ENCODE peak calls at places on chromosomes 16 and 17, in seven cellular contexts. One of them, this sample, is unnamed.

GRCh38 chr17:74766413-74766812 is 9.7 kb downstream of the NAT9 start:
- DNase-seq in posterior cingulate gyrus: no peak
- DNase-seq in H9: no peak
- DNase-seq in NCI-H187: no peak
- DNase-seq in heart left ventricle: no peak
- DNase-seq in HS-5: no peak
- DNase-seq in mesendoderm: no peak
- DNase-seq in this sample: no peak

GRCh38 chr17:19238167-19238505 is 970 bp downstream of the EPN2 start:
- DNase-seq in heart left ventricle: peak
- DNase-seq in posterior cingulate gyrus: peak
- DNase-seq in H9: peak
- DNase-seq in mesendoderm: peak
- DNase-seq in HS-5: no peak
- DNase-seq in NCI-H187: no peak
- DNase-seq in this sample: no peak

GRCh38 chr16:57532251-57532625 is 4.1 kb downstream of the CCDC102A start:
- DNase-seq in H9: no peak
- DNase-seq in NCI-H187: no peak
- DNase-seq in heart left ventricle: peak
- DNase-seq in posterior cingulate gyrus: peak
- DNase-seq in mesendoderm: no peak
- DNase-seq in HS-5: no peak
- DNase-seq in this sample: no peak

GRCh38 chr17:66353937-66354401 is 51.6 kb downstream of the PRKCA start:
- DNase-seq in H9: no peak
- DNase-seq in HS-5: no peak
- DNase-seq in heart left ventricle: no peak
- DNase-seq in posterior cingulate gyrus: no peak
- DNase-seq in mesendoderm: no peak
- DNase-seq in NCI-H187: no peak
- DNase-seq in this sample: peak

GRCh38 chr17:75834279-75834920 is 9.8 kb downstream of the UNC13D start:
- DNase-seq in mesendoderm: no peak
- DNase-seq in heart left ventricle: no peak
- DNase-seq in H9: no peak
- DNase-seq in posterior cingulate gyrus: peak
- DNase-seq in HS-5: no peak
- DNase-seq in NCI-H187: no peak
- DNase-seq in this sample: no peak

GRCh38 chr17:55322451-55322985 is 57.8 kb downstream of the HLF start:
- DNase-seq in posterior cingulate gyrus: no peak
- DNase-seq in mesendoderm: no peak
- DNase-seq in HS-5: no peak
- DNase-seq in heart left ventricle: no peak
- DNase-seq in NCI-H187: no peak
- DNase-seq in H9: no peak
- DNase-seq in this sample: no peak

GRCh38 chr17:45429338-45430005 is 3.2 kb downstream of the ARHGAP27 start:
- DNase-seq in mesendoderm: peak
- DNase-seq in H9: peak
- DNase-seq in posterior cingulate gyrus: peak
- DNase-seq in NCI-H187: no peak
- DNase-seq in HS-5: no peak
- DNase-seq in heart left ventricle: no peak
- DNase-seq in this sample: no peak

GRCh38 chr16:3589991-3590701 is 12.9 kb upstream of the NLRC3 start:
- DNase-seq in H9: no peak
- DNase-seq in mesendoderm: no peak
- DNase-seq in heart left ventricle: no peak
- DNase-seq in posterior cingulate gyrus: peak
- DNase-seq in HS-5: no peak
- DNase-seq in NCI-H187: no peak
- DNase-seq in this sample: no peak

GRCh38 chr17:1577186-1577585 is 14.6 kb upstream of the PITPNA start:
- DNase-seq in mesendoderm: peak
- DNase-seq in posterior cingulate gyrus: peak
- DNase-seq in heart left ventricle: peak
- DNase-seq in HS-5: peak
- DNase-seq in H9: peak
- DNase-seq in NCI-H187: no peak
- DNase-seq in this sample: peak

GRCh38 chr17:44146375-44147346 is 4.9 kb downstream of the HROB start:
- DNase-seq in posterior cingulate gyrus: no peak
- DNase-seq in H9: no peak
- DNase-seq in NCI-H187: no peak
- DNase-seq in HS-5: no peak
- DNase-seq in heart left ventricle: no peak
- DNase-seq in mesendoderm: peak
- DNase-seq in this sample: no peak

GRCh38 chr17:600576-601301 is 113.9 kb downstream of the VPS53 start:
- DNase-seq in HS-5: no peak
- DNase-seq in posterior cingulate gyrus: no peak
- DNase-seq in H9: no peak
- DNase-seq in mesendoderm: no peak
- DNase-seq in NCI-H187: no peak
- DNase-seq in heart left ventricle: no peak
- DNase-seq in this sample: no peak

GRCh38 chr17:54967621-54968258 is 714 bp downstream of the COX11 start:
- DNase-seq in heart left ventricle: no peak
- DNase-seq in posterior cingulate gyrus: no peak
- DNase-seq in mesendoderm: peak
- DNase-seq in NCI-H187: no peak
- DNase-seq in HS-5: no peak
- DNase-seq in H9: no peak
- DNase-seq in this sample: no peak

GRCh38 chr16:29675811-29676643 is 3.0 kb upstream of the QPRT start:
- DNase-seq in heart left ventricle: no peak
- DNase-seq in H9: peak
- DNase-seq in mesendoderm: peak
- DNase-seq in NCI-H187: no peak
- DNase-seq in posterior cingulate gyrus: no peak
- DNase-seq in HS-5: no peak
- DNase-seq in this sample: no peak

GRCh38 chr16:50802000-50802399 is 60.1 kb downstream of the CYLD start:
- DNase-seq in heart left ventricle: no peak
- DNase-seq in mesendoderm: no peak
- DNase-seq in H9: no peak
- DNase-seq in posterior cingulate gyrus: no peak
- DNase-seq in NCI-H187: no peak
- DNase-seq in HS-5: no peak
- DNase-seq in this sample: no peak

GRCh38 chr17:74282587-74283370 is 8.7 kb downstream of the DNAI2 start:
- DNase-seq in NCI-H187: no peak
- DNase-seq in posterior cingulate gyrus: peak
- DNase-seq in heart left ventricle: no peak
- DNase-seq in HS-5: no peak
- DNase-seq in H9: no peak
- DNase-seq in mesendoderm: no peak
- DNase-seq in this sample: no peak

GRCh38 chr16:48862087-48862532 is 252.1 kb upstream of the N4BP1 start:
- DNase-seq in heart left ventricle: no peak
- DNase-seq in HS-5: no peak
- DNase-seq in mesendoderm: peak
- DNase-seq in NCI-H187: no peak
- DNase-seq in H9: peak
- DNase-seq in posterior cingulate gyrus: no peak
- DNase-seq in this sample: peak

GRCh38 chr17:53004902-53005301 is 817.8 kb upstream of the KIF2B start:
- DNase-seq in heart left ventricle: no peak
- DNase-seq in HS-5: no peak
- DNase-seq in mesendoderm: no peak
- DNase-seq in H9: no peak
- DNase-seq in NCI-H187: no peak
- DNase-seq in posterior cingulate gyrus: no peak
- DNase-seq in this sample: no peak

GRCh38 chr17:12765544-12765943 is 23.8 kb upstream of the ARHGAP44 start:
- DNase-seq in NCI-H187: no peak
- DNase-seq in posterior cingulate gyrus: no peak
- DNase-seq in heart left ventricle: no peak
- DNase-seq in HS-5: peak
- DNase-seq in mesendoderm: no peak
- DNase-seq in H9: no peak
- DNase-seq in this sample: peak

GRCh38 chr17:49425004-49425286 is 10.3 kb upstream of the PHB1 start:
- DNase-seq in heart left ventricle: no peak
- DNase-seq in H9: no peak
- DNase-seq in posterior cingulate gyrus: no peak
- DNase-seq in NCI-H187: no peak
- DNase-seq in mesendoderm: no peak
- DNase-seq in HS-5: no peak
- DNase-seq in this sample: no peak

GRCh38 chr17:47286198-47286914 is 32.7 kb downstream of the ITGB3 start:
- DNase-seq in heart left ventricle: no peak
- DNase-seq in NCI-H187: no peak
- DNase-seq in mesendoderm: no peak
- DNase-seq in posterior cingulate gyrus: no peak
- DNase-seq in HS-5: no peak
- DNase-seq in H9: no peak
- DNase-seq in this sample: no peak

GRCh38 chr17:1890758-1891450 is 61.1 kb downstream of the RPA1 start:
- DNase-seq in NCI-H187: no peak
- DNase-seq in H9: no peak
- DNase-seq in mesendoderm: no peak
- DNase-seq in heart left ventricle: no peak
- DNase-seq in HS-5: no peak
- DNase-seq in posterior cingulate gyrus: peak
- DNase-seq in this sample: no peak

GRCh38 chr16:89035013-89035697 is 58.1 kb upstream of the CBFA2T3 start:
- DNase-seq in mesendoderm: peak
- DNase-seq in NCI-H187: no peak
- DNase-seq in H9: no peak
- DNase-seq in heart left ventricle: peak
- DNase-seq in posterior cingulate gyrus: peak
- DNase-seq in HS-5: no peak
- DNase-seq in this sample: no peak

GRCh38 chr17:78390241-78391050 is 12.0 kb downstream of the PGS1 start:
- DNase-seq in posterior cingulate gyrus: no peak
- DNase-seq in mesendoderm: peak
- DNase-seq in heart left ventricle: no peak
- DNase-seq in HS-5: peak
- DNase-seq in H9: peak
- DNase-seq in NCI-H187: peak
- DNase-seq in this sample: peak

GRCh38 chr16:7285520-7285919 is 47.1 kb upstream of the RBFOX1 start:
- DNase-seq in mesendoderm: no peak
- DNase-seq in NCI-H187: no peak
- DNase-seq in posterior cingulate gyrus: no peak
- DNase-seq in HS-5: no peak
- DNase-seq in H9: no peak
- DNase-seq in heart left ventricle: no peak
- DNase-seq in this sample: no peak

GRCh38 chr16:2429771-2430663 is 770 bp downstream of the CCNF start:
- DNase-seq in heart left ventricle: no peak
- DNase-seq in HS-5: no peak
- DNase-seq in H9: no peak
- DNase-seq in posterior cingulate gyrus: peak
- DNase-seq in NCI-H187: no peak
- DNase-seq in mesendoderm: peak
- DNase-seq in this sample: no peak